ENCODE peak calls at places on chromosomes 11 and 22, in four cellular contexts. V is H1, C is HepG2, G is GM12878. L is an unnamed sample.
A peak's percentile ranks its signal among the peaks of the same experiment; 100 is the strongest.

GRCh38 chr22:41043727-41044126 is 48.7 kb upstream of the EP300 start:
- DNase-seq in V (no peak), G (no peak), C (no peak), L (no peak)

GRCh38 chr22:48035897-48036296 is 1273.4 kb downstream of the TBC1D22A start:
- DNase-seq in G (no peak), C (no peak), V (no peak), L (no peak)

GRCh38 chr11:119023741-119024140 is 5.2 kb downstream of the TRAPPC4 start:
- DNase-seq in G (no peak), C (no peak), V (no peak), L (no peak)

GRCh38 chr11:62831520-62832345 is at the start of gene STX5:
- DNase-seq in C (peak; percentile 97), V (peak; percentile 96), G (peak; percentile 93), L (peak; percentile 99)

GRCh38 chr22:21947040-21948014 is 5.3 kb downstream of the PPM1F start:
- DNase-seq in G (no peak), V (no peak), C (peak; percentile 27), L (peak; percentile 99)

GRCh38 chr11:68467446-68467845 is 6.9 kb downstream of the PPP6R3 start:
- DNase-seq in V (no peak), G (no peak), C (no peak), L (no peak)

GRCh38 chr22:44782286-44782830 is 30.0 kb downstream of the ARHGAP8 start:
- DNase-seq in V (no peak), C (no peak), G (no peak), L (no peak)

GRCh38 chr11:15224466-15224865 is 109.7 kb downstream of the INSC start:
- DNase-seq in C (no peak), V (no peak), G (no peak), L (no peak)

GRCh38 chr11:114318361-114318760 is 22.2 kb downstream of the NNMT start:
- DNase-seq in V (no peak), C (no peak), G (no peak), L (no peak)

GRCh38 chr22:18111759-18112330 is 1.2 kb downstream of the TUBA8 start:
- DNase-seq in C (no peak), V (no peak), G (no peak), L (no peak)

GRCh38 chr22:19654338-19654922 is 59.9 kb upstream of the SEPTIN5 start:
- DNase-seq in V (no peak), C (no peak), G (no peak), L (no peak)

GRCh38 chr22:44761025-44761424 is 8.7 kb downstream of the ARHGAP8 start:
- DNase-seq in C (no peak), V (no peak), G (no peak), L (no peak)

GRCh38 chr22:48061726-48062125 is 1299.3 kb downstream of the TBC1D22A start:
- DNase-seq in G (no peak), V (no peak), C (no peak), L (no peak)

GRCh38 chr11:86919557-86920210 is 35.5 kb downstream of the FZD4 start:
- DNase-seq in G (no peak), V (no peak), C (peak; percentile 43), L (peak; percentile 69)

GRCh38 chr11:72696866-72697428 is 22.7 kb upstream of the PDE2A start:
- DNase-seq in V (no peak), C (no peak), G (no peak), L (peak; percentile 89)

DNA sequence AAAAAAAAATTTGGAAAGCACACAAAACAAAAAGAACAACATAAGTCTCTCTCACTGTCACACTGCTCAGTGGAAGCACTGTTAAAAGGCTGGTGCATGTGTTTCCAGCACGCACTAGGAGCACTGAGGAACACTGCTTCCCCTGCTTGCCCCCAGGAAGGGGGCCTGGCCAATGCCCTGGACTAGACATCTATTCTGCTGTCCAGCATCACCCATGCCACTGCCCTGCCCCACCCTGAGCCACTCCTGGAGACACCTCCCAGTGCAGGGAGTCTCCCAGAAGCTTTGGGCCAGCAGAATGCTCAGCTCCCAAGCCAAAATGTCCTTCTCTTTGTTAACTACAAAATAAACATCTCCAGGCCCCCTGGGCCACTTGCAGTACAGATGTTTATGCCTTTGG is 49.7 kb upstream of the EMID1 start:
- DNase-seq in C (no peak), V (no peak), G (no peak), L (no peak)
- TF ChIP-seq CBX5 in C (no peak), V (no peak), G (no peak), L (no peak)

GRCh38 chr11:84905411-84905810 is 721.7 kb downstream of the DLG2 start:
- DNase-seq in G (no peak), V (no peak), C (no peak), L (no peak)

GRCh38 chr11:84899740-84900139 is 727.4 kb downstream of the DLG2 start:
- DNase-seq in G (no peak), C (peak; percentile 10), V (no peak), L (no peak)

GRCh38 chr11:84899134-84899533 is 728.0 kb downstream of the DLG2 start:
- DNase-seq in C (no peak), V (no peak), G (no peak), L (no peak)

GRCh38 chr11:84901986-84902385 is 725.2 kb downstream of the DLG2 start:
- DNase-seq in V (no peak), G (no peak), C (no peak), L (no peak)

GRCh38 chr11:84902445-84902844 is 724.7 kb downstream of the DLG2 start:
- DNase-seq in C (no peak), V (no peak), G (no peak), L (no peak)
- TF ChIP-seq CBX5 in C (no peak), V (no peak), G (no peak), L (no peak)

GRCh38 chr11:71176812-71177211 is 75.6 kb downstream of the SHANK2 start:
- DNase-seq in C (no peak), V (no peak), G (no peak), L (no peak)
- TF ChIP-seq CBX5 in C (no peak), V (no peak), G (no peak), L (peak; percentile 23)

DNA sequence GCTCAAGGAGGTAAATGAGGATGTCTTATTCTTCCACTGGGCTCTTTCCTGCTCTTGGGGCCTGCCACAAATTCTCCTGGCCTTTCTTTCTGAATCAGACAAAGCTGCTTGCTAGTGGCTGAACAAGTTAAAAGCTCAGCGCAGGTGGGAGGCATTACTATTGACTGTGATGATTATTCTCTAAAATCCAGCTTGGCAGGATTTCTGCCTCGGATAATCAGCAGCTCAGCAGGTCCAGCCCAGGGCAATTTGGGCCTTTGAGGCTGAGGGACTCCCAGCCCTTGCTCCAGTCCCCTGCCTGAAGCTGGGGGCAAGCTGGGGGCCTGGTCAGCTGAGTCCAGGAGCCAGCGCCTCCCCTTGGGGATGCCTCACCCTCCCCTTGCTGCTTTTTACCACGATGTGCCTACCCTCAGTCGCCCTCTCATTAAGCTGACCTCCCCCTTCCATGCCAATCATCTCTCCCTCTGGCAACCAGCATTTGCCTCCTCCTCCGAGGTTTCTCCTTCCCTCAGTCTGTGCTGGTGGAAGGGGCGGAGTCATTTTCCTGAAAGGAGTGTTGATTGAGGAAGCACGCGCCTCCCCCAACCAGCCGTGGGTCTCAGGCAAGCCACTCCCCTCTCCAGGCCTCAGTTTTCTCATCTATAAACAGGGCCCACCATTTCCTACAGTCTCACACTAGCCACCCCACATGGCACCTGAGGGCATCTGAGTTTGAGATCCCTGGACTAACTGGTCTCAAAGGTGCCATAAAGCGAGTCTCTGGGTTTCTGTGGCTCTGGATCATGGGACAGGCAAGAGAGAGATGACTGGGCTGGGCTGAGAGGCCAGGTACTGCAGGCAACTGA is 60.6 kb upstream of the PRDM11 start:
- DNase-seq in C (no peak), G (no peak), V (no peak), L (no peak)
- TF ChIP-seq CBX5 in C (no peak), G (no peak), V (no peak), L (no peak)

GRCh38 chr11:28632338-28632737 is 524.1 kb downstream of the METTL15 start:
- DNase-seq in G (no peak), V (no peak), C (no peak), L (no peak)
- TF ChIP-seq CBX5 in G (no peak), V (no peak), C (no peak), L (no peak)

GRCh38 chr11:104127828-104128227 is 36.1 kb downstream of the PDGFD start:
- DNase-seq in V (no peak), C (no peak), G (no peak), L (no peak)

GRCh38 chr11:104129138-104129537 is 34.8 kb downstream of the PDGFD start:
- DNase-seq in G (no peak), C (no peak), V (no peak), L (no peak)

GRCh38 chr11:104122008-104122635 is 41.8 kb downstream of the PDGFD start:
- DNase-seq in G (no peak), V (no peak), C (no peak), L (no peak)

GRCh38 chr11:104126464-104126863 is 37.5 kb downstream of the PDGFD start:
- DNase-seq in C (no peak), G (no peak), V (no peak), L (no peak)

GRCh38 chr11:104124979-104125378 is 39.0 kb downstream of the PDGFD start:
- DNase-seq in C (no peak), V (no peak), G (peak; percentile 3), L (no peak)
- TF ChIP-seq CBX5 in C (no peak), V (no peak), G (no peak), L (no peak)

DNA sequence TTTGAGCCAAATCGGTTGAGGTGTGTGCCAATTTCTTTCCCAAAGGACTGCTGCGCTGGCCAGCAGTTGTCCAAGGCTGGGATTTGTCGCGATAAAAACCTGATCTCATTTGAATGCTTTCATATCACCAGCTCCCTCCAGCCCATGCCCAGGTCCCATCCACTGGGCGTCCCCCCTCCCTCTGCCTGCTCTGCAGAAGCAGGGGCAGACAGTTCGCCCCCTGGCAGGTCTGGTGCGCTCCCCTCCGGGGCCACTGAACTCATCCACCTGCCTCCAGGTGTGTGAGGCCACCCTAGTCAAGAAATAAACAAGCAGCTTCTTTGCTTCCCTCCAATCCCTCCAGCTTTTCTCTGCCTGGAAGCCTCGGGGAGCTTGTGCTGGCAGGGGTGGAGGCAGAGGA is 87.0 kb downstream of the ST3GAL4 start:
- DNase-seq in C (no peak), G (no peak), V (no peak), L (no peak)
- TF ChIP-seq CBX5 in C (no peak), G (no peak), V (no peak), L (no peak)

GRCh38 chr11:1837171-1838076 is 1.4 kb upstream of the TNNI2 start:
- DNase-seq in V (peak; percentile 50), G (no peak), C (peak; percentile 45), L (peak; percentile 74)
- TF ChIP-seq CBX5 in V (no peak), G (no peak), C (no peak), L (no peak)

DNA sequence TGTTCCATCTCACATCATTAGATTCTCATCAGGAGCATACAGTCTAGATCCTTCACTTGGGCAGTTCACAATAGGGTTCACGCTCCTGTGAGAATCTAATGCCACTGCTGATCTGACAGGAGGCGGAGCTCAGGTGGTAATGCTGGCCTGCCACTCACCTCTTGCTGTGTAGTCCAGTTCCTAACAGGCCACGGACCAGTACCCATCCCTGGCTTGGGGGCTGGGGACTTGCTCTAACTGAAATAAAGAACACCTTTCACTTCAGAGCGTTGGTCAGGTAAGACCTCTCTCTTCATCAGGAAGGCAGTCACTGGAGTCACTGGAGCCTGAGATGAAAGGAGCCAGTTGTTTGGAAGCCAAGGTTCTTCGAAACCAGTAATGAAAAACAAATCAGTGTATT is 41.7 kb downstream of the PRMT3 start:
- DNase-seq in G (no peak), C (no peak), V (no peak), L (no peak)
- TF ChIP-seq CBX5 in G (no peak), C (no peak), V (no peak), L (no peak)